ENCODE peak calls at places on chromosomes 1 and 21, in nine cellular contexts. One of them, this sample, is unnamed.

GRCh38 chr1:66265796-66266195 is 268.2 kb upstream of the SGIP1 start:
- DNase-seq in NAMALWA: no peak
- DNase-seq in 8988T: no peak
- DNase-seq in GM03348: peak; percentile 10
- DNase-seq in EL: peak; percentile 60
- DNase-seq in hypothalamus: no peak
- DNase-seq in neural crest cell: no peak
- DNase-seq in stimulated activated CD4-positive, alpha-beta T cell treated with anti-CD3 and anti-CD28 coated beads, Interleukin-2, amount 100 ng/mL, for 48 hours: no peak
- DNase-seq in posterior cingulate gyrus: no peak
- DNase-seq in this sample: no peak

GRCh38 chr1:227756172-227756959 is 21.1 kb downstream of the SNAP47 start:
- DNase-seq in NAMALWA: no peak
- DNase-seq in 8988T: no peak
- DNase-seq in GM03348: no peak
- DNase-seq in EL: no peak
- DNase-seq in hypothalamus: no peak
- DNase-seq in neural crest cell: no peak
- DNase-seq in stimulated activated CD4-positive, alpha-beta T cell treated with anti-CD3 and anti-CD28 coated beads, Interleukin-2, amount 100 ng/mL, for 48 hours: no peak
- DNase-seq in posterior cingulate gyrus: peak; percentile 38
- DNase-seq in this sample: no peak

GRCh38 chr1:183243190-183244065 is 57.4 kb downstream of the LAMC2 start:
- DNase-seq in NAMALWA: no peak
- DNase-seq in 8988T: no peak
- DNase-seq in GM03348: peak; percentile 28
- DNase-seq in EL: no peak
- DNase-seq in hypothalamus: no peak
- DNase-seq in neural crest cell: no peak
- DNase-seq in stimulated activated CD4-positive, alpha-beta T cell treated with anti-CD3 and anti-CD28 coated beads, Interleukin-2, amount 100 ng/mL, for 48 hours: no peak
- DNase-seq in posterior cingulate gyrus: no peak
- DNase-seq in this sample: no peak

GRCh38 chr1:192858456-192858855 is 49.6 kb downstream of the RGS2 start:
- DNase-seq in NAMALWA: no peak
- DNase-seq in 8988T: no peak
- DNase-seq in GM03348: no peak
- DNase-seq in EL: no peak
- DNase-seq in hypothalamus: no peak
- DNase-seq in neural crest cell: no peak
- DNase-seq in stimulated activated CD4-positive, alpha-beta T cell treated with anti-CD3 and anti-CD28 coated beads, Interleukin-2, amount 100 ng/mL, for 48 hours: no peak
- DNase-seq in posterior cingulate gyrus: no peak
- DNase-seq in this sample: no peak

GRCh38 chr21:34674467-34674866 is 5.7 kb downstream of the CLIC6 start:
- DNase-seq in NAMALWA: no peak
- DNase-seq in 8988T: no peak
- DNase-seq in GM03348: no peak
- DNase-seq in EL: no peak
- DNase-seq in hypothalamus: no peak
- DNase-seq in neural crest cell: no peak
- DNase-seq in stimulated activated CD4-positive, alpha-beta T cell treated with anti-CD3 and anti-CD28 coated beads, Interleukin-2, amount 100 ng/mL, for 48 hours: no peak
- DNase-seq in posterior cingulate gyrus: no peak
- DNase-seq in this sample: no peak

GRCh38 chr1:98331232-98331631 is 330.3 kb upstream of the SNX7 start:
- DNase-seq in NAMALWA: no peak
- DNase-seq in 8988T: no peak
- DNase-seq in GM03348: peak; percentile 11
- DNase-seq in EL: peak; percentile 71
- DNase-seq in hypothalamus: no peak
- DNase-seq in neural crest cell: no peak
- DNase-seq in stimulated activated CD4-positive, alpha-beta T cell treated with anti-CD3 and anti-CD28 coated beads, Interleukin-2, amount 100 ng/mL, for 48 hours: no peak
- DNase-seq in posterior cingulate gyrus: no peak
- DNase-seq in this sample: no peak

GRCh38 chr1:77473690-77474089 is 191.9 kb downstream of the AK5 start:
- DNase-seq in NAMALWA: no peak
- DNase-seq in 8988T: no peak
- DNase-seq in GM03348: peak; percentile 59
- DNase-seq in EL: peak; percentile 94
- DNase-seq in hypothalamus: no peak
- DNase-seq in neural crest cell: no peak
- DNase-seq in stimulated activated CD4-positive, alpha-beta T cell treated with anti-CD3 and anti-CD28 coated beads, Interleukin-2, amount 100 ng/mL, for 48 hours: no peak
- DNase-seq in posterior cingulate gyrus: no peak
- DNase-seq in this sample: no peak

GRCh38 chr1:84768634-84769033 is 78.4 kb upstream of the SSX2IP start:
- DNase-seq in NAMALWA: no peak
- DNase-seq in 8988T: no peak
- DNase-seq in GM03348: no peak
- DNase-seq in EL: no peak
- DNase-seq in hypothalamus: no peak
- DNase-seq in neural crest cell: no peak
- DNase-seq in stimulated activated CD4-positive, alpha-beta T cell treated with anti-CD3 and anti-CD28 coated beads, Interleukin-2, amount 100 ng/mL, for 48 hours: no peak
- DNase-seq in posterior cingulate gyrus: no peak
- DNase-seq in this sample: no peak

GRCh38 chr1:43274125-43274803 is 4.5 kb downstream of the TMEM125 start:
- DNase-seq in NAMALWA: peak; percentile 37
- DNase-seq in 8988T: peak; percentile 62
- DNase-seq in GM03348: no peak
- DNase-seq in EL: peak; percentile 72
- DNase-seq in hypothalamus: no peak
- DNase-seq in neural crest cell: no peak
- DNase-seq in stimulated activated CD4-positive, alpha-beta T cell treated with anti-CD3 and anti-CD28 coated beads, Interleukin-2, amount 100 ng/mL, for 48 hours: peak; percentile 12
- DNase-seq in posterior cingulate gyrus: peak; percentile 51
- DNase-seq in this sample: no peak

GRCh38 chr1:14294860-14295259 is 303.6 kb upstream of the KAZN start:
- DNase-seq in NAMALWA: no peak
- DNase-seq in 8988T: no peak
- DNase-seq in GM03348: no peak
- DNase-seq in EL: no peak
- DNase-seq in hypothalamus: no peak
- DNase-seq in neural crest cell: no peak
- DNase-seq in stimulated activated CD4-positive, alpha-beta T cell treated with anti-CD3 and anti-CD28 coated beads, Interleukin-2, amount 100 ng/mL, for 48 hours: no peak
- DNase-seq in posterior cingulate gyrus: no peak
- DNase-seq in this sample: no peak

GRCh38 chr1:206924549-206925115 is 2.9 kb upstream of the FCMR start:
- DNase-seq in NAMALWA: no peak
- DNase-seq in 8988T: no peak
- DNase-seq in GM03348: no peak
- DNase-seq in EL: no peak
- DNase-seq in hypothalamus: no peak
- DNase-seq in neural crest cell: no peak
- DNase-seq in stimulated activated CD4-positive, alpha-beta T cell treated with anti-CD3 and anti-CD28 coated beads, Interleukin-2, amount 100 ng/mL, for 48 hours: no peak
- DNase-seq in posterior cingulate gyrus: no peak
- DNase-seq in this sample: no peak

GRCh38 chr21:31604591-31605190 is 54.8 kb upstream of the SOD1 start:
- DNase-seq in NAMALWA: peak; percentile 83
- DNase-seq in 8988T: peak; percentile 25
- DNase-seq in GM03348: peak; percentile 81
- DNase-seq in EL: peak; percentile 57
- DNase-seq in hypothalamus: peak; percentile 6
- DNase-seq in neural crest cell: peak; percentile 68
- DNase-seq in stimulated activated CD4-positive, alpha-beta T cell treated with anti-CD3 and anti-CD28 coated beads, Interleukin-2, amount 100 ng/mL, for 48 hours: peak; percentile 63
- DNase-seq in posterior cingulate gyrus: peak; percentile 95
- DNase-seq in this sample: peak; percentile 56

GRCh38 chr1:7068552-7068951 is 283.3 kb downstream of the CAMTA1 start:
- DNase-seq in NAMALWA: no peak
- DNase-seq in 8988T: no peak
- DNase-seq in GM03348: no peak
- DNase-seq in EL: no peak
- DNase-seq in hypothalamus: no peak
- DNase-seq in neural crest cell: no peak
- DNase-seq in stimulated activated CD4-positive, alpha-beta T cell treated with anti-CD3 and anti-CD28 coated beads, Interleukin-2, amount 100 ng/mL, for 48 hours: no peak
- DNase-seq in posterior cingulate gyrus: no peak
- DNase-seq in this sample: no peak

GRCh38 chr1:116794804-116795481 is 40.7 kb downstream of the CD2 start:
- DNase-seq in NAMALWA: peak; percentile 19
- DNase-seq in 8988T: no peak
- DNase-seq in GM03348: no peak
- DNase-seq in EL: no peak
- DNase-seq in hypothalamus: no peak
- DNase-seq in neural crest cell: no peak
- DNase-seq in stimulated activated CD4-positive, alpha-beta T cell treated with anti-CD3 and anti-CD28 coated beads, Interleukin-2, amount 100 ng/mL, for 48 hours: no peak
- DNase-seq in posterior cingulate gyrus: no peak
- DNase-seq in this sample: no peak

GRCh38 chr1:226882631-226883409 is 12.4 kb downstream of the PSEN2 start:
- DNase-seq in NAMALWA: peak; percentile 77
- DNase-seq in 8988T: no peak
- DNase-seq in GM03348: peak; percentile 34
- DNase-seq in EL: peak; percentile 79
- DNase-seq in hypothalamus: no peak
- DNase-seq in neural crest cell: no peak
- DNase-seq in stimulated activated CD4-positive, alpha-beta T cell treated with anti-CD3 and anti-CD28 coated beads, Interleukin-2, amount 100 ng/mL, for 48 hours: peak; percentile 19
- DNase-seq in posterior cingulate gyrus: no peak
- DNase-seq in this sample: no peak

GRCh38 chr1:206772228-206773002 is at the start of gene IL10:
- DNase-seq in NAMALWA: no peak
- DNase-seq in 8988T: no peak
- DNase-seq in GM03348: no peak
- DNase-seq in EL: no peak
- DNase-seq in hypothalamus: no peak
- DNase-seq in neural crest cell: no peak
- DNase-seq in stimulated activated CD4-positive, alpha-beta T cell treated with anti-CD3 and anti-CD28 coated beads, Interleukin-2, amount 100 ng/mL, for 48 hours: no peak
- DNase-seq in posterior cingulate gyrus: peak; percentile 83
- DNase-seq in this sample: no peak

GRCh38 chr1:157156058-157156541 is 17.9 kb upstream of the ETV3 start:
- DNase-seq in NAMALWA: peak; percentile 88
- DNase-seq in 8988T: no peak
- DNase-seq in GM03348: peak; percentile 90
- DNase-seq in EL: peak; percentile 67
- DNase-seq in hypothalamus: peak; percentile 20
- DNase-seq in neural crest cell: peak; percentile 89
- DNase-seq in stimulated activated CD4-positive, alpha-beta T cell treated with anti-CD3 and anti-CD28 coated beads, Interleukin-2, amount 100 ng/mL, for 48 hours: peak; percentile 80
- DNase-seq in posterior cingulate gyrus: peak; percentile 95
- DNase-seq in this sample: no peak

GRCh38 chr1:161019767-161020572 is 982 bp downstream of the F11R start:
- DNase-seq in NAMALWA: peak; percentile 39
- DNase-seq in 8988T: no peak
- DNase-seq in GM03348: peak; percentile 23
- DNase-seq in EL: no peak
- DNase-seq in hypothalamus: no peak
- DNase-seq in neural crest cell: no peak
- DNase-seq in stimulated activated CD4-positive, alpha-beta T cell treated with anti-CD3 and anti-CD28 coated beads, Interleukin-2, amount 100 ng/mL, for 48 hours: no peak
- DNase-seq in posterior cingulate gyrus: no peak
- DNase-seq in this sample: no peak

GRCh38 chr1:229461032-229461668 is 27.3 kb upstream of the ACTA1 start:
- DNase-seq in NAMALWA: no peak
- DNase-seq in 8988T: no peak
- DNase-seq in GM03348: no peak
- DNase-seq in EL: no peak
- DNase-seq in hypothalamus: no peak
- DNase-seq in neural crest cell: no peak
- DNase-seq in stimulated activated CD4-positive, alpha-beta T cell treated with anti-CD3 and anti-CD28 coated beads, Interleukin-2, amount 100 ng/mL, for 48 hours: no peak
- DNase-seq in posterior cingulate gyrus: peak; percentile 89
- DNase-seq in this sample: no peak

GRCh38 chr1:60386259-60386658 is 312.7 kb upstream of the C1orf87 start:
- DNase-seq in NAMALWA: no peak
- DNase-seq in 8988T: no peak
- DNase-seq in GM03348: no peak
- DNase-seq in EL: no peak
- DNase-seq in hypothalamus: no peak
- DNase-seq in neural crest cell: no peak
- DNase-seq in stimulated activated CD4-positive, alpha-beta T cell treated with anti-CD3 and anti-CD28 coated beads, Interleukin-2, amount 100 ng/mL, for 48 hours: no peak
- DNase-seq in posterior cingulate gyrus: no peak
- DNase-seq in this sample: no peak

GRCh38 chr1:220776725-220777326 is 9.9 kb upstream of the MTARC1 start:
- DNase-seq in NAMALWA: peak; percentile 56
- DNase-seq in 8988T: peak; percentile 66
- DNase-seq in GM03348: peak; percentile 91
- DNase-seq in EL: peak; percentile 67
- DNase-seq in hypothalamus: peak; percentile 37
- DNase-seq in neural crest cell: peak; percentile 92
- DNase-seq in stimulated activated CD4-positive, alpha-beta T cell treated with anti-CD3 and anti-CD28 coated beads, Interleukin-2, amount 100 ng/mL, for 48 hours: peak; percentile 67
- DNase-seq in posterior cingulate gyrus: peak; percentile 97
- DNase-seq in this sample: peak; percentile 81

GRCh38 chr1:17207046-17207445 is 2.1 kb downstream of the PADI1 start:
- DNase-seq in NAMALWA: peak; percentile 91
- DNase-seq in 8988T: no peak
- DNase-seq in GM03348: no peak
- DNase-seq in EL: peak; percentile 29
- DNase-seq in hypothalamus: no peak
- DNase-seq in neural crest cell: no peak
- DNase-seq in stimulated activated CD4-positive, alpha-beta T cell treated with anti-CD3 and anti-CD28 coated beads, Interleukin-2, amount 100 ng/mL, for 48 hours: no peak
- DNase-seq in posterior cingulate gyrus: peak; percentile 85
- DNase-seq in this sample: no peak

GRCh38 chr1:52659851-52660596 is 27.1 kb downstream of the SHISAL2A start:
- DNase-seq in NAMALWA: no peak
- DNase-seq in 8988T: no peak
- DNase-seq in GM03348: no peak
- DNase-seq in EL: peak; percentile 40
- DNase-seq in hypothalamus: no peak
- DNase-seq in neural crest cell: no peak
- DNase-seq in stimulated activated CD4-positive, alpha-beta T cell treated with anti-CD3 and anti-CD28 coated beads, Interleukin-2, amount 100 ng/mL, for 48 hours: no peak
- DNase-seq in posterior cingulate gyrus: no peak
- DNase-seq in this sample: no peak

GRCh38 chr1:38580591-38580990 is 279.0 kb downstream of the RRAGC start:
- DNase-seq in NAMALWA: no peak
- DNase-seq in 8988T: no peak
- DNase-seq in GM03348: no peak
- DNase-seq in EL: no peak
- DNase-seq in hypothalamus: no peak
- DNase-seq in neural crest cell: no peak
- DNase-seq in stimulated activated CD4-positive, alpha-beta T cell treated with anti-CD3 and anti-CD28 coated beads, Interleukin-2, amount 100 ng/mL, for 48 hours: no peak
- DNase-seq in posterior cingulate gyrus: no peak
- DNase-seq in this sample: no peak

This sample was measured in T47D.